ENCODE peak calls at places on chromosomes 7 and 10, in nine cellular contexts. One of them, this sample, is unnamed.

GRCh38 chr7:125516194-125516593 is 586.6 kb upstream of the POT1 start:
- DNase-seq in heart left ventricle: no peak
- DNase-seq in stomach: no peak
- DNase-seq in spleen: no peak
- DNase-seq in A549: no peak
- DNase-seq in ovary: no peak
- DNase-seq in sigmoid colon: no peak
- DNase-seq in GM12891: no peak
- DNase-seq in GM12878: no peak
- DNase-seq in this sample: no peak

GRCh38 chr7:68730871-68731403 is 867.3 kb upstream of the AUTS2 start:
- DNase-seq in heart left ventricle: no peak
- DNase-seq in stomach: peak
- DNase-seq in spleen: no peak
- DNase-seq in A549: no peak
- DNase-seq in ovary: no peak
- DNase-seq in sigmoid colon: no peak
- DNase-seq in GM12891: no peak
- DNase-seq in GM12878: no peak
- DNase-seq in this sample: peak

GRCh38 chr7:46007990-46008643 is 87.0 kb upstream of the IGFBP3 start:
- DNase-seq in heart left ventricle: no peak
- DNase-seq in stomach: no peak
- DNase-seq in spleen: no peak
- DNase-seq in A549: no peak
- DNase-seq in ovary: no peak
- DNase-seq in sigmoid colon: no peak
- DNase-seq in GM12891: no peak
- DNase-seq in GM12878: no peak
- DNase-seq in this sample: no peak

GRCh38 chr10:18164771-18165361 is 24.6 kb downstream of the CACNB2 start:
- DNase-seq in heart left ventricle: no peak
- DNase-seq in stomach: no peak
- DNase-seq in spleen: no peak
- DNase-seq in A549: no peak
- DNase-seq in ovary: peak
- DNase-seq in sigmoid colon: peak
- DNase-seq in GM12891: no peak
- DNase-seq in GM12878: no peak
- DNase-seq in this sample: no peak

GRCh38 chr7:150317748-150318444 is 5.3 kb upstream of the LRRC61 start:
- DNase-seq in heart left ventricle: no peak
- DNase-seq in stomach: no peak
- DNase-seq in spleen: no peak
- DNase-seq in A549: no peak
- DNase-seq in ovary: no peak
- DNase-seq in sigmoid colon: no peak
- DNase-seq in GM12891: no peak
- DNase-seq in GM12878: no peak
- DNase-seq in this sample: no peak

GRCh38 chr10:47339186-47339735 is 8.9 kb upstream of the RBP3 start:
- DNase-seq in heart left ventricle: no peak
- DNase-seq in stomach: peak
- DNase-seq in spleen: peak
- DNase-seq in A549: no peak
- DNase-seq in ovary: no peak
- DNase-seq in sigmoid colon: no peak
- DNase-seq in GM12891: no peak
- DNase-seq in GM12878: no peak
- DNase-seq in this sample: no peak

GRCh38 chr7:77699056-77699455 is 2.8 kb downstream of the RSBN1L start:
- DNase-seq in heart left ventricle: no peak
- DNase-seq in stomach: no peak
- DNase-seq in spleen: no peak
- DNase-seq in A549: no peak
- DNase-seq in ovary: no peak
- DNase-seq in sigmoid colon: no peak
- DNase-seq in GM12891: peak
- DNase-seq in GM12878: peak
- DNase-seq in this sample: no peak

GRCh38 chr7:55177589-55178261 is 158.9 kb downstream of the EGFR start:
- DNase-seq in heart left ventricle: no peak
- DNase-seq in stomach: peak
- DNase-seq in spleen: no peak
- DNase-seq in A549: no peak
- DNase-seq in ovary: peak
- DNase-seq in sigmoid colon: no peak
- DNase-seq in GM12891: no peak
- DNase-seq in GM12878: no peak
- DNase-seq in this sample: peak

GRCh38 chr7:825386-825785 is 6.9 kb upstream of the SUN1 start:
- DNase-seq in heart left ventricle: no peak
- DNase-seq in stomach: no peak
- DNase-seq in spleen: no peak
- DNase-seq in A549: no peak
- DNase-seq in ovary: no peak
- DNase-seq in sigmoid colon: no peak
- DNase-seq in GM12891: no peak
- DNase-seq in GM12878: no peak
- DNase-seq in this sample: no peak

GRCh38 chr10:17454801-17455520 is 566 bp upstream of the ST8SIA6 start:
- DNase-seq in heart left ventricle: no peak
- DNase-seq in stomach: no peak
- DNase-seq in spleen: no peak
- DNase-seq in A549: no peak
- DNase-seq in ovary: no peak
- DNase-seq in sigmoid colon: no peak
- DNase-seq in GM12891: no peak
- DNase-seq in GM12878: no peak
- DNase-seq in this sample: no peak

GRCh38 chr7:101162551-101163280 is 2.7 kb downstream of the VGF start:
- DNase-seq in heart left ventricle: no peak
- DNase-seq in stomach: no peak
- DNase-seq in spleen: peak
- DNase-seq in A549: no peak
- DNase-seq in ovary: no peak
- DNase-seq in sigmoid colon: no peak
- DNase-seq in GM12891: no peak
- DNase-seq in GM12878: no peak
- DNase-seq in this sample: no peak

GRCh38 chr10:73744690-73744994 is 470 bp downstream of the SEC24C start:
- DNase-seq in heart left ventricle: no peak
- DNase-seq in stomach: peak
- DNase-seq in spleen: no peak
- DNase-seq in A549: peak
- DNase-seq in ovary: no peak
- DNase-seq in sigmoid colon: peak
- DNase-seq in GM12891: no peak
- DNase-seq in GM12878: no peak
- DNase-seq in this sample: peak

DNA sequence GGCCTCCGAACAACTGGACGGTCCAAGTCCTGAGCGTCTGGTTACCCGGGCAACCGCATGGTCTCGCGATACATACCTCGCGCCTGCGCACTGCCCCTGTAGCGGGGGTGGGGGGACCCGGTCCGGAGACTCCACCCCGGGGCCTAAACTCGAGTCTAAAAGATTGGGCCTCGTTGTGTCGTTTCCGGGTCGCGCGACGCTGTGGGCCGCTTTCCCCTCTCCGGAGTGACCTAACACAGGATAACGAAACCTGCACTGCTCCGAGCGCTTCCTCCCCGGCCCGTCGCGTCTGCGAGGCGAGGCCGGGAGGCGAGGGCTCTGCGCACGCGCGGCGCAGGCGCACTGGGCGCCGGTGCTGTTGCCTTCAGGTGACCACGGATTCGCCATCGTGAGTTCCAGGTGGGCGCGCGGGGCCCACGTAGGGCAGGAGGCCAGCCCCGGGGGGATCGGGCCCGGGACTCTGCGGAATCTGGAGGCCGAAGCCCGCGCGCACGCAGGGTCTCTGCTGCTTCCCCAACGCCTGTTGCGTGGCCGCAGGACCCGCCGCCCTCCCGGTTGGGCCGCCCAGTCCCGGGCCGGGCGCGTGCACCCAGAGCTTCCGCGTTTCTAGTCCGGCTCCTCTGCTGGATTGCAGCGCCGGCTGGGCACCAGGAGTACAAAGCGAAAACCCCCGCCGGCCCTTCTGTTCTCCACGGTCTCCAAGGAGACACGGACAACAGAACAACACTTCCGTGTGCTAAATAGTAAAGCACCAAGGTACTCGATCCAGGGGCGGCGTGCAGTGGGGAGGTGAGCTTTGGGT is at the start of gene RPP38:
- DNase-seq in heart left ventricle: peak
- DNase-seq in stomach: peak
- DNase-seq in spleen: peak
- DNase-seq in A549: peak
- DNase-seq in ovary: peak
- DNase-seq in sigmoid colon: peak
- DNase-seq in GM12891: peak
- DNase-seq in GM12878: peak
- DNase-seq in this sample: peak
- TF ChIP-seq POLR2A in heart left ventricle: no peak
- TF ChIP-seq POLR2A in stomach: no peak
- TF ChIP-seq POLR2A in spleen: no peak
- TF ChIP-seq POLR2A in A549: peak
- TF ChIP-seq POLR2A in ovary: peak
- TF ChIP-seq POLR2A in sigmoid colon: no peak
- TF ChIP-seq POLR2A in GM12891: peak
- TF ChIP-seq POLR2A in GM12878: peak
- TF ChIP-seq POLR2A in this sample: peak

GRCh38 chr10:43362191-43362839 is 9.1 kb upstream of the FXYD4 start:
- DNase-seq in heart left ventricle: peak
- DNase-seq in stomach: peak
- DNase-seq in spleen: peak
- DNase-seq in A549: peak
- DNase-seq in ovary: peak
- DNase-seq in sigmoid colon: peak
- DNase-seq in GM12891: peak
- DNase-seq in GM12878: peak
- DNase-seq in this sample: peak
- TF ChIP-seq POLR2A in heart left ventricle: no peak
- TF ChIP-seq POLR2A in stomach: no peak
- TF ChIP-seq POLR2A in spleen: no peak
- TF ChIP-seq POLR2A in A549: peak
- TF ChIP-seq POLR2A in ovary: peak
- TF ChIP-seq POLR2A in sigmoid colon: no peak
- TF ChIP-seq POLR2A in GM12891: peak
- TF ChIP-seq POLR2A in GM12878: peak
- TF ChIP-seq POLR2A in this sample: peak

GRCh38 chr10:116053910-116054309 is 219.1 kb downstream of the GFRA1 start:
- DNase-seq in heart left ventricle: no peak
- DNase-seq in stomach: no peak
- DNase-seq in spleen: no peak
- DNase-seq in A549: no peak
- DNase-seq in ovary: no peak
- DNase-seq in sigmoid colon: no peak
- DNase-seq in GM12891: no peak
- DNase-seq in GM12878: no peak
- DNase-seq in this sample: no peak

GRCh38 chr10:116055919-116056252 is 217.1 kb downstream of the GFRA1 start:
- DNase-seq in heart left ventricle: no peak
- DNase-seq in stomach: no peak
- DNase-seq in spleen: no peak
- DNase-seq in A549: no peak
- DNase-seq in ovary: no peak
- DNase-seq in sigmoid colon: no peak
- DNase-seq in GM12891: no peak
- DNase-seq in GM12878: no peak
- DNase-seq in this sample: no peak

GRCh38 chr10:116055252-116055918 is 217.6 kb downstream of the GFRA1 start:
- DNase-seq in heart left ventricle: no peak
- DNase-seq in stomach: no peak
- DNase-seq in spleen: no peak
- DNase-seq in A549: no peak
- DNase-seq in ovary: no peak
- DNase-seq in sigmoid colon: no peak
- DNase-seq in GM12891: no peak
- DNase-seq in GM12878: no peak
- DNase-seq in this sample: no peak

DNA sequence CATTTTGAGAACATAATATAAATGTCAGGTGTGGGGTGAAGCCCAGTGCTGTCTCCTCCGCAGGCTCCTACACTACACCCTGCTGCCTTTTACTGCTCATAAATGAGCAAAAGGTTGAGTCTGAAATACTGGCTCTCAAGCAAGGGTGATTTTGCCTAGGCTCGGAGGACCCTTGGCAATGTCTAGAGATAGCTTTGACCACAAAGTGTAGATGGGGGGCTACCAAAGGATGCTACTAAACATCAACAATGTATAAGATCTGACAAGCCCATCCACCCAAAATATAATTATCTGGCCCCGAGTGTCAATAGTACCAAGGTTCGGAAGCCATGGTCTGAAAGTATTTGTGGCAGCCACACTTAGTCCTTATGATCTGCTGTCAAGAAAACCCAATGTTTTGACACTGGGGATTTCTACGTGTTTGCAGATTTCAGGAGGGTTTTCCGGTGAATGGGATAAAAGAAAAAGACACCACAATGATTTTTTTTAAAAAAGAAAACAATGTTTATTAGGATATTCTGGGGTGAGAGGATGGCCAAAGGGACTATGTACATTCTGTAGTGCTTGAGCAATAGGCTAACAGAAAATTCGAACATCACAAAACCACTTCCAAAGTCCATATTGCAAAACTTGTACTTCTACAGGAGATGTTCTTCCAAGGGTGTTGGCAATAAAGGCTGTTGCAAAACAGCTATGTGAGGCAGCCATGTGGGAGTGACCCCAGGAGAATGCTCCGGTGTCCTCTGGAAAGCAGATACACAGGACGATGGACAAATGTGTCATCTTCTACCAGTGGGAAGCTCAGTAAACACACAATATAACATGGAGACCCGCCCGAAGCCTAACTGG is 216.3 kb downstream of the GFRA1 start:
- DNase-seq in heart left ventricle: no peak
- DNase-seq in stomach: no peak
- DNase-seq in spleen: no peak
- DNase-seq in A549: no peak
- DNase-seq in ovary: no peak
- DNase-seq in sigmoid colon: peak
- DNase-seq in GM12891: no peak
- DNase-seq in GM12878: no peak
- DNase-seq in this sample: no peak
- TF ChIP-seq POLR2A in heart left ventricle: no peak
- TF ChIP-seq POLR2A in stomach: no peak
- TF ChIP-seq POLR2A in spleen: no peak
- TF ChIP-seq POLR2A in A549: no peak
- TF ChIP-seq POLR2A in ovary: no peak
- TF ChIP-seq POLR2A in sigmoid colon: no peak
- TF ChIP-seq POLR2A in GM12891: no peak
- TF ChIP-seq POLR2A in GM12878: no peak
- TF ChIP-seq POLR2A in this sample: no peak

DNA sequence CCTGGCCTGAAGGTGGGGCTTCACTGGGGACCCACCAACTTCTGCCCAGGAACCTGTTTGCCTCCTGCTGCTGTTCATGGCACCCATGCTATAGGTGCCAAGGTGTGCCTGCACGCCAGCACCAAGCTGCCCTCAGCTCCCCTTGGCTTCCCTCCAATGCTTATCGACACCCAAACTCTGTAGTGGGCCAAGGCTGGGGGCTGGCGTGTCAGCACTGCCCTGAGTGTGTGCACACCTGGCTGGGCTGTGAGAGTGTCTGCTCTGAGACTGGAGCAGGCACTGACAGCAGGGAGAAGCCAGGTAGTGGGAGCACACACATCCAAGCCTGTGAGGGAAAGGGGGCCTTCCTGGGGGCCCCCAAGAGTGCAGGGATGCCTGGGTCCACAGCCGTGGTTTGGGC is 43.1 kb upstream of the TUBB8 start:
- DNase-seq in heart left ventricle: no peak
- DNase-seq in stomach: peak
- DNase-seq in spleen: no peak
- DNase-seq in A549: no peak
- DNase-seq in ovary: no peak
- DNase-seq in sigmoid colon: no peak
- DNase-seq in GM12891: no peak
- DNase-seq in GM12878: no peak
- DNase-seq in this sample: no peak
- TF ChIP-seq POLR2A in heart left ventricle: no peak
- TF ChIP-seq POLR2A in stomach: no peak
- TF ChIP-seq POLR2A in spleen: no peak
- TF ChIP-seq POLR2A in A549: no peak
- TF ChIP-seq POLR2A in ovary: no peak
- TF ChIP-seq POLR2A in sigmoid colon: no peak
- TF ChIP-seq POLR2A in GM12891: no peak
- TF ChIP-seq POLR2A in GM12878: no peak
- TF ChIP-seq POLR2A in this sample: no peak